ENCODE peak calls at places on chromosome 2, in nine cellular contexts. M, C, H, A, Z, Q, K, B and X are unnamed samples.

GRCh38 chr2:217943379-217944321 is 59.1 kb downstream of the TNS1 start:
- DNase-seq in M (no peak), C (peak; percentile 90), H (peak; percentile 88), A (no peak), Z (peak; percentile 93), Q (no peak), K (peak; percentile 65), B (peak; percentile 35), X (peak; percentile 85)

GRCh38 chr2:2567776-2568175 is 236.7 kb upstream of the MYT1L start:
- DNase-seq in M (no peak), C (no peak), H (no peak), A (no peak), Z (no peak), Q (no peak), K (no peak), B (no peak), X (no peak)

GRCh38 chr2:53811601-53812000 is 24.8 kb downstream of the ERLEC1 start:
- DNase-seq in M (no peak), C (no peak), H (no peak), A (no peak), Z (no peak), Q (no peak), K (no peak), B (no peak), X (no peak)

GRCh38 chr2:9428965-9429577 is 5.6 kb downstream of the CPSF3 start:
- DNase-seq in M (no peak), C (no peak), H (no peak), A (no peak), Z (no peak), Q (no peak), K (no peak), B (no peak), X (no peak)

GRCh38 chr2:158321264-158321663 is 135.3 kb downstream of the CCDC148 start:
- DNase-seq in M (peak; percentile 35), C (no peak), H (no peak), A (no peak), Z (no peak), Q (no peak), K (no peak), B (no peak), X (no peak)

GRCh38 chr2:211181626-211182025 is 625.2 kb downstream of the CPS1 start:
- DNase-seq in M (peak; percentile 44), C (no peak), H (no peak), A (no peak), Z (no peak), Q (no peak), K (no peak), B (no peak), X (no peak)

GRCh38 chr2:48266698-48267097 is 263.3 kb upstream of the STON1 start:
- DNase-seq in M (no peak), C (no peak), H (no peak), A (no peak), Z (no peak), Q (no peak), K (no peak), B (no peak), X (no peak)

GRCh38 chr2:45993476-45993991 is 303.7 kb upstream of the EPAS1 start:
- DNase-seq in M (peak; percentile 86), C (no peak), H (no peak), A (no peak), Z (peak; percentile 84), Q (peak; percentile 13), K (peak; percentile 56), B (peak; percentile 94), X (peak; percentile 73)

GRCh38 chr2:64533882-64534281 is 9.8 kb downstream of the AFTPH start:
- DNase-seq in M (no peak), C (no peak), H (no peak), A (no peak), Z (no peak), Q (no peak), K (no peak), B (no peak), X (no peak)

DNA sequence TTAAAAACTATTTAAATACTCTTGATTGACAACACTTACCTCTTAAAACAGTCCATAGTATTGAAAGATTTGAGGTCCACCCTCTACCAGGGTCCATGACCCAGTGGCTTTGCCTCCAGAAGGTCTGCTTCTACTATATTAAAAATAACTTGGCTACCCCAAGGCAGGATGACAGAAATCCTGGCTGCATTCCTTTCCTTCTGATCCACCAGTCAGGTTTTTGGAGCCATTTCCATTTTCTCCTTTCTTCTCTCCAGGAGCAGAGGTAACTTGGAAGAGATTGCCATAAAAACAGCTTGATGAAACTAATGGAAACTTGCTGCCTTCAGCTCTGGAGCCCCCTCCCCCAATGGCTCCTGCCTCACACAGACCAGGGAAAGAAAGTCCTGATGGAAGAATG is 2.6 kb upstream of the FAM171B start:
- DNase-seq in M (no peak), C (no peak), H (no peak), A (no peak), Z (no peak), Q (no peak), K (no peak), B (no peak), X (no peak)
- TF ChIP-seq CTCF in M (no peak), C (no peak), H (no peak), A (no peak), Z (no peak), Q (no peak), K (no peak), B (no peak), X (no peak)

GRCh38 chr2:42936632-42936996 is 144.2 kb upstream of the HAAO start:
- DNase-seq in M (no peak), C (no peak), H (no peak), A (no peak), Z (no peak), Q (no peak), K (no peak), B (no peak), X (no peak)

GRCh38 chr2:42933824-42934254 is 141.5 kb upstream of the HAAO start:
- DNase-seq in M (no peak), C (no peak), H (no peak), A (no peak), Z (no peak), Q (no peak), K (no peak), B (no peak), X (no peak)

GRCh38 chr2:42937171-42937875 is 144.9 kb upstream of the HAAO start:
- DNase-seq in M (no peak), C (no peak), H (no peak), A (no peak), Z (no peak), Q (no peak), K (no peak), B (no peak), X (peak; percentile 46)

GRCh38 chr2:42934568-42935258 is 142.3 kb upstream of the HAAO start:
- DNase-seq in M (no peak), C (no peak), H (no peak), A (no peak), Z (no peak), Q (no peak), K (no peak), B (no peak), X (no peak)

DNA sequence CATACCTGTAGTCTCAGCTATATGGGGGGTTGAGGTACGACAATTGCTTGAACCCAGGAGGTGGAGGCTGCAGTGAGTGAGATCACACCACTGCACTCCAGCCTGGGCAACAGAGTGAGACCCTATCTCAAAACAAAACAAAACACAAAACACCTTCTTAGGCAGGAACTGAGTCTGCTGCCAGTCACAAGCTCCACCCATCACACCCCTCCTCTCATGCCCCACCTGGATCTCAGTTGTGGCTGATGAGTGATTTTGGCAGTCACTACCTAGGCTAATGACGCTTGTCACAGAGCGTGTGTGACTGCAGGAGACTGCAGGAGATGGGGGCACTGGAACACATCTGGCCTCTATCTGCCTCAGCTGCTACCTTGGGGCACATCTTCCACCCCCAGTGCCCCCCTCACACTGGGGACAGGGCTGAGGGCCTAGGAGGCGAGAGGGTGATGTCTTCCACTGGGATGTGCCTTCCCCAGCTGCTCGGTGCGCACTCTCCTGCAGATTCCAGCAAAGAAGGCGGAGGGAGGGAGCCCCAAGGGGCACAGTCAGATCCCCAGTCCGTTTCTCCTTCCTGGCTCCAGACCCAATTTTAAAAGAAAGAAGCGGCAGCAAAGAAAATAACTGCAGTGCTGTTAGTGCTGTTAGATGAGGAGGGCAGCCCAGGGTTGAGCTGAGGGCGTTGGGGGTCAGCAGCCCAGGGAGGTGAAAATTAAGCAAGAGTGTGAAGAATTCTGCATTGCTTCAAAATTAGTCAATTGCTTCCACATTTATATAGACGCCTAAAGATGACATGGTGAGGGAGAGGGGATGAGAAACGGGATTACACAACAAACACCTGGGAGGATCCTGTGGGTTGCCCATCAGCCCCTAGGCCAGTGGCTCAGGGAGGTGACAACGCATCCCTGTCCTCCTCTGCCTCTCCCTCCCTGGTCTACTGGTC is 143.6 kb upstream of the HAAO start:
- DNase-seq in M (no peak), C (no peak), H (no peak), A (no peak), Z (no peak), Q (no peak), K (no peak), B (no peak), X (no peak)
- H3K27ac ChIP-seq in M (no peak overlapping the region), C (peak overlapping the region; percentile 57), H (peak overlapping the region; percentile 64), A (peak overlapping the region; percentile 68), Z (no peak overlapping the region), Q (no peak overlapping the region), K (peak overlapping the region; percentile 80), B (no peak overlapping the region), X (peak overlapping the region; percentile 41)

GRCh38 chr2:22601007-22601406 is 784.0 kb upstream of the KLHL29 start:
- DNase-seq in M (no peak), C (no peak), H (no peak), A (no peak), Z (no peak), Q (no peak), K (no peak), B (no peak), X (no peak)

GRCh38 chr2:22600166-22600565 is 784.8 kb upstream of the KLHL29 start:
- DNase-seq in M (no peak), C (no peak), H (no peak), A (no peak), Z (no peak), Q (no peak), K (no peak), B (no peak), X (no peak)

DNA sequence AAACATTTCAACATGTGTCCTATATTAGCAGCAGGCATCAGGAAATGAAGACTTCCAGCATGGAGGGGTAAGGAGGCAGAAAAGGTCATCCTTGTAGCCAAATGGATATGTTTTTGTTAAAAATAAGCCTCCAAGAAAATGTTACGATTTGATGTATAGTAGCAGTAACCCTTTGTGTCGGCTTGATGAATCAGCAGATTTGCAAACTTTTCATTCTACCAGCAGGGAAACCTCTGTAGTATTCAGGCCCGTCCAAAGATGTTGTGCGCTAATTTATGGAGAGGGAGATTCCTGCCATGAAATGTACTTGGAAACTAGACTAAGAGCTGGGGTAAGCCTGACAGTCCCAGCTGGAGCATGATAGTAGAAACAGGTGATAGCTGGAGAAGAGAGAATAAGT is 780.8 kb upstream of the KLHL29 start:
- DNase-seq in M (no peak), C (no peak), H (no peak), A (no peak), Z (no peak), Q (no peak), K (no peak), B (no peak), X (no peak)
- H3K4me3 ChIP-seq in M (no peak overlapping the region), C (no peak overlapping the region), H (no peak overlapping the region), A (no peak overlapping the region), Z (no peak overlapping the region), Q (no peak overlapping the region), K (no peak overlapping the region), B (no peak overlapping the region), X (no peak overlapping the region)

GRCh38 chr2:18266188-18266587 is 294.3 kb downstream of the RDH14 start:
- DNase-seq in M (no peak), C (no peak), H (no peak), A (no peak), Z (no peak), Q (no peak), K (no peak), B (no peak), X (no peak)
- TF ChIP-seq CTCF in M (peak; percentile 39), C (no peak), H (no peak), A (peak; percentile 9), Z (no peak), Q (no peak), K (no peak), B (no peak), X (no peak)